ENCODE peak calls at places on chromosomes 16 and 17, in seven cellular contexts. One of them, this sample, is unnamed.

GRCh38 chr17:5468075-5468473 is 708 bp downstream of the DHX33 start:
- DNase-seq in GM13977: peak; percentile 29
- DNase-seq in heart right ventricle: no peak
- DNase-seq in WERI-Rb-1: peak; percentile 12
- DNase-seq in Calu3: no peak
- DNase-seq in progenitor cell of endocrine pancreas: no peak
- DNase-seq in upper lobe of right lung: no peak
- DNase-seq in this sample: peak; percentile 34

GRCh38 chr17:50681260-50682200 is 26.2 kb downstream of the ANKRD40 start:
- DNase-seq in GM13977: no peak
- DNase-seq in WERI-Rb-1: peak; percentile 86
- DNase-seq in Calu3: no peak
- DNase-seq in upper lobe of right lung: peak; percentile 47
- DNase-seq in heart right ventricle: peak; percentile 59
- DNase-seq in progenitor cell of endocrine pancreas: no peak
- DNase-seq in this sample: peak; percentile 42

GRCh38 chr17:14211778-14212177 is 24.9 kb downstream of the CDRT15 start:
- DNase-seq in heart right ventricle: no peak
- DNase-seq in progenitor cell of endocrine pancreas: no peak
- DNase-seq in WERI-Rb-1: peak; percentile 15
- DNase-seq in Calu3: no peak
- DNase-seq in GM13977: no peak
- DNase-seq in upper lobe of right lung: peak; percentile 72
- DNase-seq in this sample: peak; percentile 51

GRCh38 chr17:18093616-18094408 is 6.1 kb downstream of the DRG2 start:
- DNase-seq in Calu3: no peak
- DNase-seq in heart right ventricle: peak; percentile 50
- DNase-seq in GM13977: no peak
- DNase-seq in upper lobe of right lung: no peak
- DNase-seq in progenitor cell of endocrine pancreas: no peak
- DNase-seq in WERI-Rb-1: peak; percentile 56
- DNase-seq in this sample: no peak

GRCh38 chr17:36197389-36197708 is 791 bp upstream of the CCL3L1 start:
- DNase-seq in WERI-Rb-1: no peak
- DNase-seq in GM13977: no peak
- DNase-seq in progenitor cell of endocrine pancreas: no peak
- DNase-seq in heart right ventricle: peak; percentile 16
- DNase-seq in Calu3: no peak
- DNase-seq in upper lobe of right lung: no peak
- DNase-seq in this sample: no peak

GRCh38 chr16:51129105-51129504 is 22.0 kb downstream of the SALL1 start:
- DNase-seq in progenitor cell of endocrine pancreas: no peak
- DNase-seq in heart right ventricle: no peak
- DNase-seq in Calu3: no peak
- DNase-seq in GM13977: no peak
- DNase-seq in upper lobe of right lung: no peak
- DNase-seq in WERI-Rb-1: peak; percentile 18
- DNase-seq in this sample: no peak

GRCh38 chr16:75319513-75320401 is 68.3 kb upstream of the BCAR1 start:
- DNase-seq in upper lobe of right lung: no peak
- DNase-seq in WERI-Rb-1: no peak
- DNase-seq in Calu3: no peak
- DNase-seq in progenitor cell of endocrine pancreas: no peak
- DNase-seq in GM13977: peak; percentile 52
- DNase-seq in heart right ventricle: no peak
- DNase-seq in this sample: peak; percentile 64

GRCh38 chr17:73042809-73043685 is 49.4 kb downstream of the SLC39A11 start:
- DNase-seq in heart right ventricle: peak; percentile 18
- DNase-seq in WERI-Rb-1: no peak
- DNase-seq in Calu3: no peak
- DNase-seq in GM13977: no peak
- DNase-seq in upper lobe of right lung: no peak
- DNase-seq in progenitor cell of endocrine pancreas: no peak
- DNase-seq in this sample: no peak

GRCh38 chr17:33858121-33858520 is 397.0 kb upstream of the CCL2 start:
- DNase-seq in WERI-Rb-1: no peak
- DNase-seq in Calu3: no peak
- DNase-seq in progenitor cell of endocrine pancreas: no peak
- DNase-seq in heart right ventricle: no peak
- DNase-seq in upper lobe of right lung: no peak
- DNase-seq in GM13977: no peak
- DNase-seq in this sample: no peak

GRCh38 chr17:55416470-55417052 is 5.1 kb downstream of the MMD start:
- DNase-seq in WERI-Rb-1: no peak
- DNase-seq in Calu3: no peak
- DNase-seq in heart right ventricle: no peak
- DNase-seq in progenitor cell of endocrine pancreas: no peak
- DNase-seq in GM13977: no peak
- DNase-seq in upper lobe of right lung: no peak
- DNase-seq in this sample: no peak

GRCh38 chr17:79948918-79949645 is 86.6 kb downstream of the TBC1D16 start:
- DNase-seq in WERI-Rb-1: peak; percentile 4
- DNase-seq in progenitor cell of endocrine pancreas: no peak
- DNase-seq in upper lobe of right lung: peak; percentile 61
- DNase-seq in heart right ventricle: no peak
- DNase-seq in Calu3: no peak
- DNase-seq in GM13977: no peak
- DNase-seq in this sample: no peak

GRCh38 chr17:47883589-47884426 is 12.2 kb upstream of the SP2 start:
- DNase-seq in WERI-Rb-1: no peak
- DNase-seq in GM13977: no peak
- DNase-seq in upper lobe of right lung: no peak
- DNase-seq in heart right ventricle: no peak
- DNase-seq in progenitor cell of endocrine pancreas: no peak
- DNase-seq in Calu3: no peak
- DNase-seq in this sample: no peak

GRCh38 chr16:74499114-74499513 is 77.8 kb upstream of the CLEC18B start:
- DNase-seq in WERI-Rb-1: no peak
- DNase-seq in GM13977: no peak
- DNase-seq in heart right ventricle: no peak
- DNase-seq in upper lobe of right lung: no peak
- DNase-seq in Calu3: no peak
- DNase-seq in progenitor cell of endocrine pancreas: no peak
- DNase-seq in this sample: no peak

GRCh38 chr16:52545544-52546262 is 1.2 kb downstream of the TOX3 start:
- DNase-seq in upper lobe of right lung: no peak
- DNase-seq in GM13977: no peak
- DNase-seq in WERI-Rb-1: no peak
- DNase-seq in progenitor cell of endocrine pancreas: no peak
- DNase-seq in heart right ventricle: no peak
- DNase-seq in Calu3: no peak
- DNase-seq in this sample: no peak

GRCh38 chr17:6713130-6713917 is at the start of gene SLC13A5:
- DNase-seq in Calu3: peak; percentile 48
- DNase-seq in heart right ventricle: no peak
- DNase-seq in progenitor cell of endocrine pancreas: peak; percentile 72
- DNase-seq in WERI-Rb-1: peak; percentile 83
- DNase-seq in GM13977: peak; percentile 70
- DNase-seq in upper lobe of right lung: no peak
- DNase-seq in this sample: peak; percentile 62

DNA sequence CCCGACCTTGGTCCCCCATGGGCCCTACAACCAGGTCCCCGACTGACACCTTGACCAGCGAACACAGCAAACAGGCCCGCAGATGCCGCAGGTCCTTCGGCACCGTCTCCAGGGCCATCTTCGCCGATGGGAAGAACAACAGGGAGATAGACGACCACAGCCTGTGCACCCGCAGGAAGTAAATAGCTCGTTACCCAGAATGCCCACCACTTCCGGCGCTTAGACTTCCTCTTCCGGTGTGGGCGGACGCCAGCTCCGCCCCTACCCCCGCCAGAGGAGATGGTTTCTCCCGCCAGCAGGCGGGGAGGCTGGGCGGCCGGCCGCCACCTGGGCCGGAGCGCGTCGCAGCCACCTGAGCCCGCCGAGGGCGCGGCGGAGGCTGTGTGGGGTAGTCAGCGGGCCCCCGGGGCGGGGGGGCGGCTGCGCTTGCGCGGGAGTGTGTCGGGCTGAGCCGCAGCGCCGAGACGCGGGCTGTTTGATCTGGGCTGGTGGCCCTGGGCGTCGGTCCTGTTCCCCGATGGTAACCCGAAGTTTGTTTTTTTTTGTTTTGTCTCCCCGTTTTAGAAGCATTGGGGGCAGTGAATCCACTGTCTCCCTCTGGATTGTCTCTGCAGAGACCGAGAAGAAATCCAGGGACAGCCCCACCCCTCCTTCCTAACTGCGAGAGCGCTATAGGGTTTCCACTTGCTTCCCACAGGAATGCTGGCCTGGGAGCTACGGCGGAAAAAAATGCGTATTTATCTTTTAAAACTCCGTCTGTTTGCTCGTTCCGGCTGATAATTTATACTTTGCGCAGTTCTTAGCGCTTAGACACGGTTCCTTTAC is at the start of gene SUPT4H1:
- DNase-seq in progenitor cell of endocrine pancreas: peak; percentile 88
- DNase-seq in upper lobe of right lung: peak; percentile 96
- DNase-seq in Calu3: peak; percentile 85
- DNase-seq in WERI-Rb-1: peak; percentile 97
- DNase-seq in heart right ventricle: peak; percentile 88
- DNase-seq in GM13977: peak; percentile 93
- DNase-seq in this sample: peak; percentile 93
- TF ChIP-seq CTCF in progenitor cell of endocrine pancreas: peak; percentile 18
- TF ChIP-seq CTCF in upper lobe of right lung: peak; percentile 6
- TF ChIP-seq CTCF in Calu3: no peak
- TF ChIP-seq CTCF in WERI-Rb-1: no peak
- TF ChIP-seq CTCF in heart right ventricle: no peak
- TF ChIP-seq CTCF in GM13977: no peak
- TF ChIP-seq CTCF in this sample: no peak

GRCh38 chr16:11386791-11387546 is 41.7 kb downstream of the RMI2 start:
- DNase-seq in GM13977: peak; percentile 23
- DNase-seq in heart right ventricle: no peak
- DNase-seq in progenitor cell of endocrine pancreas: peak; percentile 56
- DNase-seq in WERI-Rb-1: peak; percentile 58
- DNase-seq in upper lobe of right lung: no peak
- DNase-seq in Calu3: no peak
- DNase-seq in this sample: peak; percentile 60
- TF ChIP-seq CTCF in GM13977: peak; percentile 41
- TF ChIP-seq CTCF in heart right ventricle: peak; percentile 43
- TF ChIP-seq CTCF in progenitor cell of endocrine pancreas: peak; percentile 68
- TF ChIP-seq CTCF in WERI-Rb-1: peak; percentile 70
- TF ChIP-seq CTCF in upper lobe of right lung: peak; percentile 37
- TF ChIP-seq CTCF in Calu3: no peak
- TF ChIP-seq CTCF in this sample: peak; percentile 24

DNA sequence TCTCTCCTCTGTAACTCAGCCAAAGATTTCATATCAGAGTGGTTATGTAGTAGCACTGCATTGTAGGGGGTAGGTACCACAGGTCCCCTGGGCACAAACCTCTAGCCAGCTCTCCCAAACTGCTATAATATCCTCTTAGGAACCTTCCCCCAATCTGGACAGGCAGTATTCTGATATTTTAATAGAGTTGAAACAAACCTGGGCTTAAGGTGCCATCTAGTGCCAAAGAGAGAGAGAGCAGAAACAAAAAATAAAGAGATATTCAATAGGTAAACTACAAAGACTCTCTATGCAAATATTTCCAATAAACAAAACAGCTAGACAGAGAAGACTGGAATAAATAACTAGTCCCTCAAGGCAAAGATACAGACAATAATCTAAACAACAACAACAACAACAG is 1070.0 kb downstream of the CDH11 start:
- DNase-seq in heart right ventricle: no peak
- DNase-seq in WERI-Rb-1: no peak
- DNase-seq in progenitor cell of endocrine pancreas: no peak
- DNase-seq in Calu3: no peak
- DNase-seq in GM13977: no peak
- DNase-seq in upper lobe of right lung: no peak
- DNase-seq in this sample: no peak
- TF ChIP-seq CTCF in heart right ventricle: no peak
- TF ChIP-seq CTCF in WERI-Rb-1: peak; percentile 9
- TF ChIP-seq CTCF in progenitor cell of endocrine pancreas: peak; percentile 66
- TF ChIP-seq CTCF in Calu3: no peak
- TF ChIP-seq CTCF in GM13977: peak; percentile 42
- TF ChIP-seq CTCF in upper lobe of right lung: peak; percentile 17
- TF ChIP-seq CTCF in this sample: no peak

GRCh38 chr17:45234641-45235040 is 13.0 kb downstream of the FMNL1 start:
- DNase-seq in progenitor cell of endocrine pancreas: no peak
- DNase-seq in Calu3: peak; percentile 73
- DNase-seq in WERI-Rb-1: peak; percentile 83
- DNase-seq in GM13977: peak; percentile 74
- DNase-seq in heart right ventricle: no peak
- DNase-seq in upper lobe of right lung: no peak
- DNase-seq in this sample: peak; percentile 63

GRCh38 chr17:45236002-45236606 is 14.4 kb downstream of the FMNL1 start:
- DNase-seq in progenitor cell of endocrine pancreas: no peak
- DNase-seq in Calu3: no peak
- DNase-seq in upper lobe of right lung: no peak
- DNase-seq in GM13977: no peak
- DNase-seq in heart right ventricle: no peak
- DNase-seq in WERI-Rb-1: no peak
- DNase-seq in this sample: no peak

GRCh38 chr17:45233423-45233924 is 11.8 kb downstream of the FMNL1 start:
- DNase-seq in Calu3: no peak
- DNase-seq in WERI-Rb-1: no peak
- DNase-seq in heart right ventricle: no peak
- DNase-seq in progenitor cell of endocrine pancreas: no peak
- DNase-seq in upper lobe of right lung: no peak
- DNase-seq in GM13977: no peak
- DNase-seq in this sample: no peak

GRCh38 chr17:45237686-45238085 is 16.0 kb downstream of the FMNL1 start:
- DNase-seq in GM13977: no peak
- DNase-seq in Calu3: no peak
- DNase-seq in heart right ventricle: no peak
- DNase-seq in progenitor cell of endocrine pancreas: no peak
- DNase-seq in WERI-Rb-1: no peak
- DNase-seq in upper lobe of right lung: no peak
- DNase-seq in this sample: no peak

DNA sequence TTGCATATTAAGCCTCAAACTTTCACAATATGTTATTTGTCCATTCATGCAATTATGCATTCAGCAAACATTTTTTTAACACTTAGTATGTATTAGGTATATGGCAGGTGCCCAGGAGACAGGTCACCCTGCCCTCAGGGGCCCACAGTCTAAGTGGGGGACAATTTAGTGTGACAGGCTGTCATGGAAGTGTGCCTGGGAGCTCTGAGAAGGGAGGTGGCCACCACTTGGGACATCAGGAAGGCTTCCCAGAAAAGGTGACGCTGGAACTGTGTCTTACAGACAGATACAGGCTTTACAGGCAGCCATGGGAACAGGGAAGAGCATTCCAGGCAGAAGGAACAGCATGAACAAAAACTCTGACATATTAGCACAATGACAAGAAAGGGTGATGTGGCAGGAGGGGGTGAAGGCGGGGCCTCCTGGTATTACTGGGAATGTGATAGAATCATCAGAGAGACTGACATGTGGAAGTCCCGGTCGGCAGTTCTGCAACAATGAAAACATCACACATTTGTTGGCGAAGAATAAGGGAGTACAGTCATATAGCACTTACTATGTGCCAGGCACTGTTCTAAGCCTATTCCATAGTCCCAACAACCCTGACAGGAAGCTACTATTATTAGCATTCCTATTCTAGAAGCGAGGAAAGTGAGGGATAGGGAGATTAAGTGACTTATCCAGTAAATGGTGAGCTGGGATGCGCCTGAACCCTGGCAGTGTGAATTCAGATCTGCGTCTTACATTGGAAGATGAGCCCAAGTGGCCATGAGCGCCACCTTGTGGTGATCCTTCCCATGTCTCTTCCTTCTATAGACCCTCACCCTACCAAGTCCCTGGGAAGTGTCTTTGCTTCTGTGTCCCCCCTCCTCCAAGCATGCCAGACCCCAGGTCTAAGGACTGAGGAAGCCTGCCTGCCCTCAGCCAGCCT is 13.7 kb downstream of the FMNL1 start:
- DNase-seq in Calu3: peak; percentile 86
- DNase-seq in WERI-Rb-1: peak; percentile 79
- DNase-seq in upper lobe of right lung: peak; percentile 83
- DNase-seq in progenitor cell of endocrine pancreas: peak; percentile 56
- DNase-seq in heart right ventricle: peak; percentile 70
- DNase-seq in GM13977: peak; percentile 78
- DNase-seq in this sample: peak; percentile 81
- TF ChIP-seq CTCF in Calu3: peak; percentile 92
- TF ChIP-seq CTCF in WERI-Rb-1: peak; percentile 99
- TF ChIP-seq CTCF in upper lobe of right lung: peak; percentile 81
- TF ChIP-seq CTCF in progenitor cell of endocrine pancreas: peak; percentile 83
- TF ChIP-seq CTCF in heart right ventricle: peak; percentile 78
- TF ChIP-seq CTCF in GM13977: peak; percentile 79
- TF ChIP-seq CTCF in this sample: peak; percentile 77

This sample was measured in GM13976.